ENCODE peak calls at places on chromosomes 4 and X, in seven cellular contexts. D, N, T, S, G, E and B are unnamed samples.

GRCh38 chr4:123477804-123478209 is 81.2 kb downstream of the SPRY1 start:
- ATAC-seq in D (peak; percentile 59), N (peak; percentile 95), T (no peak), S (peak; percentile 41), G (peak; percentile 33), E (no peak), B (no peak)

GRCh38 chr4:100113732-100114131 is 76.5 kb downstream of the DDIT4L start:
- ATAC-seq in D (no peak), N (no peak), T (no peak), S (no peak), G (no peak), E (no peak), B (no peak)

GRCh38 chr4:146485968-146486367 is 35.8 kb downstream of the SLC10A7 start:
- ATAC-seq in D (peak; percentile 58), N (no peak), T (no peak), S (no peak), G (no peak), E (no peak), B (no peak)

GRCh38 chr4:41160010-41160789 is 54.1 kb downstream of the APBB2 start:
- ATAC-seq in D (no peak), N (no peak), T (peak; percentile 47), S (no peak), G (peak; percentile 54), E (no peak), B (no peak)

GRCh38 chr4:158197194-158197593 is 13.1 kb upstream of the TMEM144 start:
- ATAC-seq in D (no peak), N (no peak), T (no peak), S (no peak), G (no peak), E (no peak), B (no peak)

GRCh38 chr4:74440356-74440755 is 4.6 kb upstream of the AREG start:
- ATAC-seq in D (no peak), N (no peak), T (no peak), S (no peak), G (no peak), E (no peak), B (no peak)

GRCh38 chr4:39621582-39621981 is 17.1 kb downstream of the SMIM14 start:
- ATAC-seq in D (no peak), N (no peak), T (peak; percentile 80), S (peak; percentile 87), G (peak; percentile 97), E (peak; percentile 45), B (no peak)

GRCh38 chr4:83171640-83172039 is 57.1 kb upstream of the PLAC8 start:
- ATAC-seq in D (no peak), N (no peak), T (no peak), S (no peak), G (peak; percentile 58), E (no peak), B (no peak)

GRCh38 chr4:102497986-102498385 is 3.2 kb upstream of the NFKB1 start:
- ATAC-seq in D (no peak), N (no peak), T (no peak), S (no peak), G (no peak), E (no peak), B (no peak)

GRCh38 chrX:42090395-42090794 is 167.0 kb upstream of the CASK start:
- ATAC-seq in D (peak; percentile 80), N (no peak), T (no peak), S (no peak), G (no peak), E (no peak), B (no peak)